ENCODE peak calls at places on chromosomes 6 and 20, in eight cellular contexts. M is neural progenitor cell; N is naive thymus-derived CD4-positive, alpha-beta T cell; X is A549; D is Peyer's patch; B is hepatocyte; O is fibroblast of lung; J is adrenal gland. P is an unnamed sample. For H3K4me1, the result is how much of the 10 kb centered on the place peaks cover.

GRCh38 chr20:24147479-24147878 is 158.9 kb upstream of the GGTLC1 start:
- DNase-seq in M (no peak), N (no peak), X (no peak), D (no peak), B (no peak), O (no peak), J (no peak), P (no peak)

GRCh38 chr6:78483546-78483945 is 383.8 kb upstream of the IRAK1BP1 start:
- DNase-seq in M (no peak), N (no peak), X (no peak), D (no peak), B (no peak), O (no peak), J (no peak), P (peak)

GRCh38 chr6:154406301-154406700 is 49.7 kb upstream of the IPCEF1 start:
- DNase-seq in M (no peak), N (no peak), X (no peak), D (no peak), B (no peak), O (no peak), J (no peak), P (no peak)

GRCh38 chr6:131979515-131980337 is 28.6 kb upstream of the CCN2 start:
- DNase-seq in M (no peak), N (no peak), X (no peak), D (no peak), B (no peak), O (peak), J (no peak), P (peak)

GRCh38 chr6:44035621-44036020 is 91.6 kb downstream of the MRPL14 start:
- DNase-seq in M (no peak), N (no peak), X (no peak), D (no peak), B (no peak), O (no peak), J (no peak), P (peak)

GRCh38 chr6:11008821-11009220 is 35.3 kb downstream of the ELOVL2 start:
- DNase-seq in M (no peak), N (no peak), X (no peak), D (no peak), B (no peak), O (peak), J (no peak), P (no peak)

GRCh38 chr20:35490736-35491181 is 35.4 kb downstream of the CEP250 start:
- DNase-seq in M (no peak), N (peak), X (no peak), D (peak), B (no peak), O (no peak), J (no peak), P (no peak)

GRCh38 chr6:3026811-3027626 is 27.3 kb downstream of the NQO2 start:
- DNase-seq in M (peak), N (no peak), X (no peak), D (peak), B (no peak), O (no peak), J (no peak), P (peak)

GRCh38 chr20:63501818-63502670 is 3.2 kb upstream of the EEF1A2 start:
- DNase-seq in M (peak), N (no peak), X (no peak), D (no peak), B (no peak), O (no peak), J (peak), P (peak)

GRCh38 chr6:37622639-37623038 is 75.0 kb downstream of the MDGA1 start:
- DNase-seq in M (no peak), N (no peak), X (no peak), D (no peak), B (no peak), O (no peak), J (no peak), P (peak)

GRCh38 chr6:23446394-23447001 is 679.5 kb upstream of the NRSN1 start:
- DNase-seq in M (peak), N (no peak), X (peak), D (no peak), B (peak), O (peak), J (no peak), P (peak)

GRCh38 chr6:36677753-36678487 is 594 bp upstream of the CDKN1A start:
- DNase-seq in M (no peak), N (no peak), X (no peak), D (no peak), B (peak), O (no peak), J (no peak), P (no peak)

GRCh38 chr20:57693002-57693582 is 16.7 kb downstream of the PMEPA1 start:
- DNase-seq in M (no peak), N (no peak), X (no peak), D (peak), B (peak), O (no peak), J (no peak), P (no peak)

GRCh38 chr20:24912397-24913075 is 36.5 kb upstream of the CST7 start:
- DNase-seq in M (no peak), N (no peak), X (no peak), D (no peak), B (no peak), O (no peak), J (no peak), P (no peak)

GRCh38 chr6:167541544-167541943 is 216.7 kb downstream of the TTLL2 start:
- DNase-seq in M (no peak), N (no peak), X (no peak), D (no peak), B (no peak), O (no peak), J (no peak), P (no peak)

GRCh38 chr6:43733471-43734293 is 36.3 kb upstream of the VEGFA start:
- DNase-seq in M (no peak), N (no peak), X (no peak), D (peak), B (no peak), O (no peak), J (no peak), P (no peak)

GRCh38 chr20:1320902-1321653 is 7.9 kb downstream of the SDCBP2 start:
- DNase-seq in M (no peak), N (no peak), X (no peak), D (no peak), B (no peak), O (no peak), J (no peak), P (peak)

GRCh38 chr6:138434915-138435314 is 30.9 kb downstream of the HEBP2 start:
- DNase-seq in M (no peak), N (no peak), X (no peak), D (no peak), B (no peak), O (no peak), J (no peak), P (no peak)

GRCh38 chr20:51734876-51735499 is 33.2 kb downstream of the ATP9A start:
- DNase-seq in M (no peak), N (no peak), X (peak), D (no peak), B (no peak), O (no peak), J (no peak), P (no peak)

DNA sequence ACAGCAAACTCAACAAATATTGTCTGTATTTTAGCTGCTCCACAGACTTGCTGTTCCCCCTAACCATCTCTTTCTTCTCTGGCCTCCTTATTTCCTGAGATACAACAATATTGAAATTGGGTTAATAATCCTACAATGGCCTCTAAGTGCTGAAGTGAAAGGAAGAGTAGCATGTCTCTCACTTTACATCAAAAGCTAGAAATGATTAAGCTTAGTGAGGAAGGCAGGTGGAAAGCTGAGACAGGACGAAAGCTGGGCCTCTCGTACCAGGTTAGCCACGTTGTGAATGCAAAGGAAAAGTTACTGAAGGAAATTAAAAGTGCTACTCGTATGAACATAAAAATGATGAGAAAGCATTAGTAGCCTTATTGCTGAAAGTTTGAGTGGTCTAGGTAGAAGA is 63.8 kb downstream of the ELOVL5 start:
- DNase-seq in M (no peak), N (no peak), X (no peak), D (no peak), B (no peak), O (no peak), J (no peak), P (no peak)
- H3K4me1 ChIP-seq in M (under half), N (under half), X (under half), D (under half), B (under half), O (under half), J (under half), P (under half)

DNA sequence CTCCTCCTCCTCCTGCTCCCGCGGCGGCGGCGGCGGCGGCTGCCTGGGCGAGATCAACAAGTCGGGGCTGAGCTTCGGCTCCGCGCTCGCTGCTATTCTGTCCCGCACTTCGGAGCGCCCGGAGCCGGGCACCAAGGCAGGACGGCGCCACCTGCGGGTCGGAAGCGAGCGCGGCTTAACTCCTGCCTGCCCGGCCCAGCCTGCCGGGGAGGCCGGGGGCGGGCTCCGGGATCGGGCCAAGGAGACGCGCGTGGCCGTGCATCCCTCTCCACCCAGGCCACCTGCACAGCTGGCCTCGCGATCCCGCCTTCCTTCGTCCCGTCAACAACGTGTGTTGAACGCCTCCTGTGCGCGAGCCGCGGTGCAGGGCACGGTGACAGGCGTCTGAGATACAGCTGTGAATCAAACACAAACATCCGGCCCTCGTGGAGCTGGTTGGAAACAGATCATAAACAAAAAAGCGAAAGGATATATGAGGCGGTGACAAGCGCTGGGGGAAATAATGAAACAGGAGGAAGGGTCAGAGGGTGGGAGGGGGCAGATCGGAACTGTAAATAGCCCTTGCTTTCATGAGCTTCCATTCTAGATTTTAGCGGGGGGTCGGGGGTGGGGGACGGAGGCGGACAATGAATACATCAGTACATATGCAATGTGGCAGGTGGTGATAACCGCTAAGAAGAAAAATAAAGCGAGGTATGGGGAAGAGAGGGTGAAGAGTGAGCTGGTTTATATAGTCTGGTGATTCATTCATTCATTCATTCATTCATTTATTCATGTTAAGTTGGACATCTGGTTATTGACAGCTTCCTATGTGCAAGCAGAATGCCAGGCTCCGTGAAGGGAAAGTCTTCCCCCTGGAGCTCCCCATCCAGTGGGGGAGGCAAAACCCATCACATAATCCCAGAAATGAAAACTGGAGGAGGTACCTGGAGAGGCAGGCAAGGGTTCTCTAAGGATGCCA is 2.0 kb upstream of the KCNB1 start:
- DNase-seq in M (peak), N (peak), X (peak), D (peak), B (peak), O (peak), J (peak), P (peak)
- H3K4me3 ChIP-seq in M (peak), N (peak), X (peak), D (peak), B (peak), O (peak), J (peak), P (peak)

GRCh38 chr6:16728513-16729182 is 32.6 kb downstream of the ATXN1 start:
- DNase-seq in M (no peak), N (no peak), X (no peak), D (no peak), B (no peak), O (no peak), J (no peak), P (no peak)
- H3K4me1 ChIP-seq in M (under half), N (under half), X (half or more), D (under half), B (under half), O (under half), J (under half), P (half or more)

DNA sequence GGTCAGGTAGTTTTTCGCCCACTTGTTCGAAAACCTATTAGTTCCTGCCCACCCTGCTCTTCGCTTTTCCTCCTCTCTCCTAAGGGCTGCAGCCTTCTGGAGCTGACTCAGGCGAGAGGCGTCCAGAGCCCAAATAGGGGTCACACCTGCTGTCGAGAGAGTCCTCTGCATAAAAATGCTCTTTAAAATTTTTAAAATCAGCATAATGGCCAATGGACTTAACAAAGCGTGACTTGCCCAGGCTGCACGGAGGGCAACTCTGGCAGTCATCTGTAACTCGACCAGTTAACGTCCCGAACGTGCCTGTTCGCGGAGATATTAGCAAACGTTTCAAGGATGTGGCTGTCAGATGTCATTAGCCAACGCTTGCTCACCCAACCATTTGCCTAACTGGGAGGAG is 32.2 kb downstream of the TFAP2B start:
- DNase-seq in M (peak), N (no peak), X (no peak), D (no peak), B (no peak), O (no peak), J (no peak), P (no peak)
- H3K4me3 ChIP-seq in M (peak), N (no peak), X (no peak), D (no peak), B (no peak), O (no peak), J (no peak), P (no peak)

DNA sequence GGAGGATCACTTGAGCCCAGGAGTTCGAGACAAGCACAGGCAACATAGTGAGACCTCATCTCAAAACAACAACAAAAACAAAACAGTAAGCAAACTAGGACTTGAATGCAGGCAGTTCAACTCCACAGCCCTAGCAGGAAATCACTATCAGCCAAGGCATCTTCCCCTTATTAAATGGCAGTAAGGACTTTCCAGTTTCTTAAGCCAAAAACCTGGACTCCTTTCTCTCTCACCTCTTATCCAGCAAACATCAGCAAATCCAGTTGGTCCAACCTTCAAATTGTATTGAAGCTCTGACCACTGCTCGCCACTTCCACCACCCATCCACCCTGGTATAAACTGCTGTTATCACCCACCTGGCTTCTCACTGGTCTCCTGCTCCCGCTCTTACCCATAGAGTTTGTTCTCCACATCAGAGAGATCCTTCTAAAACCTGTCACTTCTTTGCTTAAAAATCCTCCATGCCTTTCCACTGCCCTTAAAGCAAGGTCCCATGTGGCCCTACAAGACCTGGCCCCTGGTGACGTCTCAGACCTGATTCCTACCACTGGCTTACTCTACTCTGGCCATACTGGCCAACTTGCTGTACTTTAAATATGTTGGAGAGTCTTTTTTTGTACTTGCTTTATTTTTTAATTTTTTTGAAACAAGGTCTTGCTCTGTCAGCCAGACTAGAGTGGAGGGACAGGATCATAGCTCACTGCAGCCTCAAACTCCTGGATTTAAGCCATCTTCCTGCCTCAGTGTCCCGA is 27.6 kb downstream of the BCL2L1 start:
- DNase-seq in M (no peak), N (no peak), X (no peak), D (no peak), B (no peak), O (no peak), J (no peak), P (no peak)
- H3K4me1 ChIP-seq in M (under half), N (under half), X (half or more), D (under half), B (under half), O (under half), J (half or more), P (half or more)

DNA sequence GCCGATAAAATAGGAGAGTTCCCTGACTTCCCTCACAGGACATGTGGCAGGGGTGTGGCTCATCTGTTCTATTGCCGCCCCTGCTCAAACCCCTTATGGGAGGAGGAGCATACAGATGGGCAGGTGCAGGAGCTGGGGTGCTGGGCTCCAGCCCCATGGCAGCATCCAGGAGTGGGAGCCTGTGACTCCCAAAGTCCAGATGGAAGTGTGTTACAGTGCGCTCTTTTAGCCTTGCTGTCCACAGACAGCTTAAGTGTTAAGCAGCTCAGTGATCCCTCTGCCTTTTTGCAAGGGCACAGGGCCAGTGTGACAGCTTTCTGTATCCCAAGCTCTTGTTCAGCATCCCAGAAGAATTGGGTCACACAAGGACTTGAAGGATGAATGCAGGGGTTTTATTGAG is 212.3 kb upstream of the MYLIP start:
- DNase-seq in M (no peak), N (no peak), X (no peak), D (no peak), B (no peak), O (no peak), J (no peak), P (no peak)
- H3K4me3 ChIP-seq in M (no peak), N (no peak), X (no peak), D (no peak), B (no peak), O (no peak), J (no peak), P (no peak)

DNA sequence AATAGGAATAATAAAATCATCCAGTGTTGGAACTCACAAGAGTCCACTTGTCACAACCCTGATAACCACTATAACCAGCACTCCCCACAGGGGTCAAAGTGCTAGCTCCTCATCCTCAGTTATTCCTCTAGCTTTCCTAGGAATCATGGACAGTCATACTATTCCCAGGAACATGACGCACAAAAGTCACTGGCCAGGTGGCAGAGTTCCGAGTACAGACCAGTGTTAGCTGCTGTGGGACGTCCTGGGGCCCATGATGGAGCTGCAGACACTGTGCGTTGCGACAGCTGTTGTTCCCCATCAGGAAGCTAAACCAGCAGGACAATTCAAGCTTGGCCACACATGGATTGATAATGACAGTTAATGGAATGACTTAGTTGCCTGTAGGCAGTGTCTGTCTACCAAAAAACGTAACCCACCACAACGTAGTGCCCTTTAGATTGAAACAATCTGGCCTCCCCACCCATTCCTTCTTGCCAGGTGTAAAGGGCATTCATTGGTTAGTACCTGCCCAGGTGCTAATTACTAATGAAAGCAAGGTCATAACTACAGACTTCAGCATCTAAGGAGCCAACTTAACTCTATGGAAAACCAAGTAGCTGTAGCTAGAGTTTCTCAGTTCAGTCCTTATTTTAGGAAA is 17.4 kb downstream of the EZR start:
- DNase-seq in M (peak), N (no peak), X (no peak), D (peak), B (peak), O (no peak), J (no peak), P (no peak)
- H3K4me1 ChIP-seq in M (under half), N (half or more), X (half or more), D (under half), B (half or more), O (under half), J (half or more), P (under half)

GRCh38 chr20:14304466-14304865 is 32.9 kb downstream of the FLRT3 start:
- DNase-seq in M (no peak), N (no peak), X (no peak), D (no peak), B (no peak), O (no peak), J (no peak), P (no peak)
- H3K4me3 ChIP-seq in M (no peak), N (no peak), X (no peak), D (no peak), B (no peak), O (no peak), J (no peak), P (no peak)

DNA sequence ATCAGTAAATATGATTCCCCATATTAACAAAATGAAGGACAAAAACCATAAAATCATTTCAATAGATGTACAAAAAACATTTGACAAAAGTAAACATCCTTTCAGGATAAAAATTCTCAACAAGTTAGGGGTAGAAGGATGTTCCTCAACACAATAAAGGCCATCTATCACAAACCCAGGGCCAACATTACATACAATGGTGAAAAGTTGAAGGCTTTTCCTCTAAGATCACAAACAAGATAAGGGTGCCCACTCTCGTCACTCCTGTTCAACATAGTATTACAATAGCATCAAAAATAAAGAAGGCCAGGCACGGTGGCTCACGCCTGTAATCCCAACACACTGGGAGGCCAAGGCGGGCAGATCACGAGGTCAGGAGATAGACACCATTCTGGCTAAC is 22.6 kb upstream of the ASF1A start:
- DNase-seq in M (no peak), N (no peak), X (no peak), D (no peak), B (no peak), O (no peak), J (no peak), P (no peak)
- H3K4me1 ChIP-seq in M (under half), N (under half), X (under half), D (under half), B (under half), O (under half), J (under half), P (under half)